ENCODE peak calls at places on chromosomes 4 and X, in five cellular contexts. One of them, this sample, is unnamed.

GRCh38 chr4:16750216-16750615 is 148.2 kb downstream of the LDB2 start:
- DNase-seq in Panc1: no peak
- DNase-seq in mammary epithelial cell: no peak
- DNase-seq in AG09319: no peak
- DNase-seq in glutamatergic neuron: no peak
- DNase-seq in this sample: no peak

GRCh38 chrX:150062292-150063137 is 124.2 kb upstream of the EOLA2 start:
- DNase-seq in Panc1: no peak
- DNase-seq in mammary epithelial cell: no peak
- DNase-seq in AG09319: peak; percentile 25
- DNase-seq in glutamatergic neuron: no peak
- DNase-seq in this sample: no peak

GRCh38 chr4:17781072-17781830 is at the start of gene FAM184B:
- DNase-seq in Panc1: no peak
- DNase-seq in mammary epithelial cell: no peak
- DNase-seq in AG09319: no peak
- DNase-seq in glutamatergic neuron: peak; percentile 57
- DNase-seq in this sample: peak; percentile 17

GRCh38 chrX:72021975-72022374 is 109.7 kb downstream of the RTL5 start:
- DNase-seq in Panc1: no peak
- DNase-seq in mammary epithelial cell: no peak
- DNase-seq in AG09319: no peak
- DNase-seq in glutamatergic neuron: no peak
- DNase-seq in this sample: peak; percentile 15

GRCh38 chr4:147530723-147531122 is 49.8 kb downstream of the EDNRA start:
- DNase-seq in Panc1: no peak
- DNase-seq in mammary epithelial cell: no peak
- DNase-seq in AG09319: no peak
- DNase-seq in glutamatergic neuron: no peak
- DNase-seq in this sample: no peak

GRCh38 chrX:40544343-40545250 is 36.2 kb upstream of the ATP6AP2 start:
- DNase-seq in Panc1: no peak
- DNase-seq in mammary epithelial cell: peak; percentile 19
- DNase-seq in AG09319: no peak
- DNase-seq in glutamatergic neuron: no peak
- DNase-seq in this sample: peak; percentile 11

GRCh38 chr4:3791256-3791655 is 25.1 kb downstream of the ADRA2C start:
- DNase-seq in Panc1: no peak
- DNase-seq in mammary epithelial cell: no peak
- DNase-seq in AG09319: no peak
- DNase-seq in glutamatergic neuron: no peak
- DNase-seq in this sample: no peak

GRCh38 chr4:70734168-70734954 is 12.6 kb downstream of the RUFY3 start:
- DNase-seq in Panc1: no peak
- DNase-seq in mammary epithelial cell: peak; percentile 67
- DNase-seq in AG09319: peak; percentile 15
- DNase-seq in glutamatergic neuron: no peak
- DNase-seq in this sample: no peak

GRCh38 chr4:138053601-138054322 is 188.4 kb downstream of the SLC7A11 start:
- DNase-seq in Panc1: peak; percentile 61
- DNase-seq in mammary epithelial cell: peak; percentile 85
- DNase-seq in AG09319: no peak
- DNase-seq in glutamatergic neuron: no peak
- DNase-seq in this sample: no peak

GRCh38 chrX:48576108-48576507 is 1.8 kb downstream of the RBM3 start:
- DNase-seq in Panc1: no peak
- DNase-seq in mammary epithelial cell: no peak
- DNase-seq in AG09319: no peak
- DNase-seq in glutamatergic neuron: no peak
- DNase-seq in this sample: no peak

GRCh38 chr4:44016582-44017421 is 431.8 kb downstream of the KCTD8 start:
- DNase-seq in Panc1: peak; percentile 22
- DNase-seq in mammary epithelial cell: no peak
- DNase-seq in AG09319: no peak
- DNase-seq in glutamatergic neuron: no peak
- DNase-seq in this sample: no peak

GRCh38 chrX:106401965-106402559 is 209.7 kb upstream of the RADX start:
- DNase-seq in Panc1: no peak
- DNase-seq in mammary epithelial cell: no peak
- DNase-seq in AG09319: no peak
- DNase-seq in glutamatergic neuron: no peak
- DNase-seq in this sample: no peak

GRCh38 chrX:96407501-96407900 is 277.1 kb upstream of the DIAPH2 start:
- DNase-seq in Panc1: no peak
- DNase-seq in mammary epithelial cell: no peak
- DNase-seq in AG09319: peak; percentile 38
- DNase-seq in glutamatergic neuron: no peak
- DNase-seq in this sample: no peak

GRCh38 chrX:75603833-75604232 is 81.0 kb upstream of the ZDHHC15 start:
- DNase-seq in Panc1: no peak
- DNase-seq in mammary epithelial cell: peak; percentile 11
- DNase-seq in AG09319: no peak
- DNase-seq in glutamatergic neuron: no peak
- DNase-seq in this sample: no peak

GRCh38 chrX:111483140-111483539 is 28.3 kb upstream of the SERTM2 start:
- DNase-seq in Panc1: no peak
- DNase-seq in mammary epithelial cell: no peak
- DNase-seq in AG09319: no peak
- DNase-seq in glutamatergic neuron: no peak
- DNase-seq in this sample: no peak

GRCh38 chrX:12567857-12568256 is 223.4 kb upstream of the PRPS2 start:
- DNase-seq in Panc1: no peak
- DNase-seq in mammary epithelial cell: no peak
- DNase-seq in AG09319: no peak
- DNase-seq in glutamatergic neuron: no peak
- DNase-seq in this sample: no peak

GRCh38 chr4:168632246-168632832 is 135.5 kb downstream of the PALLD start:
- DNase-seq in Panc1: no peak
- DNase-seq in mammary epithelial cell: no peak
- DNase-seq in AG09319: no peak
- DNase-seq in glutamatergic neuron: no peak
- DNase-seq in this sample: no peak

GRCh38 chr4:119785963-119786362 is 157.4 kb upstream of the PDE5A start:
- DNase-seq in Panc1: no peak
- DNase-seq in mammary epithelial cell: peak; percentile 5
- DNase-seq in AG09319: no peak
- DNase-seq in glutamatergic neuron: no peak
- DNase-seq in this sample: no peak

GRCh38 chr4:112908511-112908910 is 140.9 kb upstream of the ANK2 start:
- DNase-seq in Panc1: no peak
- DNase-seq in mammary epithelial cell: no peak
- DNase-seq in AG09319: no peak
- DNase-seq in glutamatergic neuron: no peak
- DNase-seq in this sample: no peak

DNA sequence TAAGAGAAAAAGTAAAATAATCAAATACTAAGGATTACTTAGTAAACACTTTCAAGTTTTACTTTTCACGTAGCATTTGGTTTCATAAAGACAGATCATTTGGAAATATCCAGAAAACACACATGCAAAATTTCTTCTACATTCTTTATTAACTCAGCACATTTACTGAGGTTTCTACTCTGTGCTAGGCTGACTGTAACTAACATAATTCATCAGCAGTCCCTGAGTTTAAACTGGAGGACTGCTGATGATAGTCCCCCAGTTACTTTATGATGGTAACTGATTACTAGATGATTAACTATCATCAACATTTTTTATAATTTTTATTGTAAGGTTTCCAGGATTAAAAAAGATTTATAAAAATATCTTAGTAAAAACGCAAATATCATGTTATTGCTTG is 12.3 kb downstream of the LEF1 start:
- DNase-seq in Panc1: no peak
- DNase-seq in mammary epithelial cell: no peak
- DNase-seq in AG09319: no peak
- DNase-seq in glutamatergic neuron: no peak
- DNase-seq in this sample: no peak
- TF ChIP-seq CTCF in Panc1: no peak
- TF ChIP-seq CTCF in mammary epithelial cell: no peak
- TF ChIP-seq CTCF in AG09319: no peak
- TF ChIP-seq CTCF in glutamatergic neuron: no peak
- TF ChIP-seq CTCF in this sample: no peak

DNA sequence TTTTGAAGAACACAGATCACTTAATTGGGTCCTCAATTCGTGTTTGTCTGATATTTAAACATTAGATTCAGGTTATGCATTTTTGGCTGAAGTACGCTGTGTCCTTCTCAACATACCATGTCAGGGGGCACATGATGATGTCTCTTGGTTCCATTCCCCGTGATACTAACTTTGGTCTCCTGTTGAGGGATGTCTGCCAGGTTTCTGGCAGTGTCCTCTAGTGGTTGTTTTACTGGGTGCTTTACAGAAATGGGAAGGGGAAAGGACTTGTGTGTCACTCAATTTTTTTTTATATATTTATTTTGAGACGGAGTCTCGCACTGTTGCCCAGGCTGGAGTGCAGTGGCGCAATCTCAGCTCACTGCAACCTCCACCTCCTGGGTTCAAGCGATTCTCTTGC is 58.2 kb downstream of the WWC2 start:
- DNase-seq in Panc1: no peak
- DNase-seq in mammary epithelial cell: no peak
- DNase-seq in AG09319: no peak
- DNase-seq in glutamatergic neuron: no peak
- DNase-seq in this sample: no peak
- TF ChIP-seq CTCF in Panc1: peak; percentile 37
- TF ChIP-seq CTCF in mammary epithelial cell: no peak
- TF ChIP-seq CTCF in AG09319: no peak
- TF ChIP-seq CTCF in glutamatergic neuron: no peak
- TF ChIP-seq CTCF in this sample: no peak

GRCh38 chrX:9988762-9989161 is 21.6 kb downstream of the CLDN34 start:
- DNase-seq in Panc1: no peak
- DNase-seq in mammary epithelial cell: no peak
- DNase-seq in AG09319: no peak
- DNase-seq in glutamatergic neuron: no peak
- DNase-seq in this sample: no peak
- TF ChIP-seq CTCF in Panc1: peak; percentile 62
- TF ChIP-seq CTCF in mammary epithelial cell: peak; percentile 35
- TF ChIP-seq CTCF in AG09319: peak; percentile 40
- TF ChIP-seq CTCF in glutamatergic neuron: no peak
- TF ChIP-seq CTCF in this sample: peak; percentile 43

GRCh38 chr4:54322817-54323417 is 93.8 kb downstream of the PDGFRA start:
- DNase-seq in Panc1: peak; percentile 20
- DNase-seq in mammary epithelial cell: peak; percentile 57
- DNase-seq in AG09319: peak; percentile 12
- DNase-seq in glutamatergic neuron: peak; percentile 73
- DNase-seq in this sample: peak; percentile 77
- TF ChIP-seq CTCF in Panc1: peak; percentile 74
- TF ChIP-seq CTCF in mammary epithelial cell: peak; percentile 57
- TF ChIP-seq CTCF in AG09319: peak; percentile 78
- TF ChIP-seq CTCF in glutamatergic neuron: peak; percentile 82
- TF ChIP-seq CTCF in this sample: peak; percentile 81